ENCODE peak calls at places on chromosomes 3 and 15, in four cellular contexts. One of them, this sample, is unnamed.

GRCh38 chr3:38121451-38121831 is 15.5 kb downstream of the ACAA1 start:
- DNase-seq in A549: no peak
- DNase-seq in HepG2: no peak
- DNase-seq in WTC11: no peak
- DNase-seq in this sample: no peak

GRCh38 chr15:93159892-93160398 is 70.9 kb upstream of the RGMA start:
- DNase-seq in A549: no peak
- DNase-seq in HepG2: no peak
- DNase-seq in WTC11: no peak
- DNase-seq in this sample: no peak

GRCh38 chr15:52642386-52643361 is 36.5 kb downstream of the ATOSA start:
- DNase-seq in A549: no peak
- DNase-seq in HepG2: no peak
- DNase-seq in WTC11: no peak
- DNase-seq in this sample: no peak

GRCh38 chr3:197103766-197104165 is 74.1 kb upstream of the MELTF start:
- DNase-seq in A549: no peak
- DNase-seq in HepG2: no peak
- DNase-seq in WTC11: no peak
- DNase-seq in this sample: no peak

GRCh38 chr3:100402150-100402706 is 889 bp downstream of the LNP1 start:
- DNase-seq in A549: no peak
- DNase-seq in HepG2: no peak
- DNase-seq in WTC11: no peak
- DNase-seq in this sample: no peak

GRCh38 chr15:44647036-44647435 is 16.4 kb downstream of the SPG11 start:
- DNase-seq in A549: no peak
- DNase-seq in HepG2: no peak
- DNase-seq in WTC11: no peak
- DNase-seq in this sample: no peak

GRCh38 chr3:129230311-129231019 is 18.9 kb upstream of the COPG1 start:
- DNase-seq in A549: no peak
- DNase-seq in HepG2: peak; percentile 68
- DNase-seq in WTC11: no peak
- DNase-seq in this sample: peak; percentile 25

GRCh38 chr15:29740692-29741311 is 81.5 kb downstream of the TJP1 start:
- DNase-seq in A549: no peak
- DNase-seq in HepG2: peak; percentile 8
- DNase-seq in WTC11: no peak
- DNase-seq in this sample: no peak

GRCh38 chr3:123375014-123375940 is 73.6 kb downstream of the ADCY5 start:
- DNase-seq in A549: no peak
- DNase-seq in HepG2: no peak
- DNase-seq in WTC11: peak; percentile 46
- DNase-seq in this sample: no peak

GRCh38 chr15:38896652-38897051 is 332.0 kb upstream of the RASGRP1 start:
- DNase-seq in A549: no peak
- DNase-seq in HepG2: no peak
- DNase-seq in WTC11: no peak
- DNase-seq in this sample: no peak

GRCh38 chr3:50272911-50273688 is 4.2 kb downstream of the SEMA3B start:
- DNase-seq in A549: peak; percentile 77
- DNase-seq in HepG2: peak; percentile 64
- DNase-seq in WTC11: peak; percentile 94
- DNase-seq in this sample: peak; percentile 92

GRCh38 chr3:143881102-143881501 is 32.8 kb upstream of the SLC9A9 start:
- DNase-seq in A549: no peak
- DNase-seq in HepG2: no peak
- DNase-seq in WTC11: no peak
- DNase-seq in this sample: no peak

GRCh38 chr3:143875566-143875965 is 27.3 kb upstream of the SLC9A9 start:
- DNase-seq in A549: no peak
- DNase-seq in HepG2: no peak
- DNase-seq in WTC11: no peak
- DNase-seq in this sample: no peak
- TF ChIP-seq NR3C1 in A549: no peak
- TF ChIP-seq NR3C1 in HepG2: no peak
- TF ChIP-seq NR3C1 in WTC11: no peak
- TF ChIP-seq NR3C1 in this sample: no peak

GRCh38 chr15:78104119-78104479 is 11.7 kb downstream of the SH2D7 start:
- DNase-seq in A549: no peak
- DNase-seq in HepG2: no peak
- DNase-seq in WTC11: no peak
- DNase-seq in this sample: no peak

GRCh38 chr15:78102741-78103140 is 10.4 kb downstream of the SH2D7 start:
- DNase-seq in A549: no peak
- DNase-seq in HepG2: no peak
- DNase-seq in WTC11: no peak
- DNase-seq in this sample: no peak

GRCh38 chr15:78104566-78105500 is 12.5 kb downstream of the SH2D7 start:
- DNase-seq in A549: no peak
- DNase-seq in HepG2: no peak
- DNase-seq in WTC11: no peak
- DNase-seq in this sample: no peak

GRCh38 chr15:78102211-78102610 is 9.8 kb downstream of the SH2D7 start:
- DNase-seq in A549: no peak
- DNase-seq in HepG2: no peak
- DNase-seq in WTC11: no peak
- DNase-seq in this sample: no peak

GRCh38 chr15:78103406-78104118 is 11.2 kb downstream of the SH2D7 start:
- DNase-seq in A549: no peak
- DNase-seq in HepG2: no peak
- DNase-seq in WTC11: no peak
- DNase-seq in this sample: no peak
- TF ChIP-seq NR3C1 in A549: no peak
- TF ChIP-seq NR3C1 in HepG2: no peak
- TF ChIP-seq NR3C1 in WTC11: no peak
- TF ChIP-seq NR3C1 in this sample: no peak

DNA sequence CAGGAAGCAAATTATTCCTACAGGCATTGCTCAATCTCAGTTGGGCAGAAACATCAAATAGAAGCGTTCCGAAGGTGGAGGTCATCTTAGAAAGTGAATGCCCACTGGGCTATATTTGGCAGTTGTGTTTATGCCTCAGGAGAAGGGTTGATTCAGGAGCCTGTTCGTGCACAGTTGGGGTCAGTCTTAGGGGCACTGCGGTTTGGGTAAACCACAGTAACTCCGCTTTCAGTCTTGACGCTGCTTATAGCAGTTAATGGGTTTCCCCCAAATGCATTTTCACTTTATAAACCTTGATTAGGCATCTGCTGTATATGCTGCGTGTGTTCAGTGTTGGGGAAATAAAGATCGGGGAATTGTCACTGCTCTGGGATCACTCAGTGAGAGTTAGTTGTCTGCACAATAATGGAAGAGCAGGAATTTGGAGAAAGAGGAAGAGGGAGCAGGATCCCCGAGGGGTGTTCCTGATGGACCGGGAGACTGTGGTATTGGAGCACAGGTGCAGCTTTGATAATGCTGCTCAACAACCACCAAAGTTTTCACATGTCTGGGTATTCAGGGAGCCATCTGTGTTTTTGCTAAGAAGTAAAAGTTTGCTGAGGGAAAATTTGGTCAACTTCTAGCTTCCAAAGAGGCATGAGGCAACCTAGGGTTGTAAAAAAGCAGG is 124.3 kb upstream of the EIF1B start:
- DNase-seq in A549: no peak
- DNase-seq in HepG2: no peak
- DNase-seq in WTC11: no peak
- DNase-seq in this sample: no peak
- TF ChIP-seq NR3C1 in A549: no peak
- TF ChIP-seq NR3C1 in HepG2: no peak
- TF ChIP-seq NR3C1 in WTC11: no peak
- TF ChIP-seq NR3C1 in this sample: no peak

GRCh38 chr3:14513566-14514322 is 26.4 kb downstream of the GRIP2 start:
- DNase-seq in A549: no peak
- DNase-seq in HepG2: no peak
- DNase-seq in WTC11: no peak
- DNase-seq in this sample: no peak
- TF ChIP-seq NR3C1 in A549: no peak
- TF ChIP-seq NR3C1 in HepG2: no peak
- TF ChIP-seq NR3C1 in WTC11: no peak
- TF ChIP-seq NR3C1 in this sample: no peak

GRCh38 chr3:45955706-45956105 is 12.4 kb downstream of the CXCR6 start:
- DNase-seq in A549: no peak
- DNase-seq in HepG2: no peak
- DNase-seq in WTC11: no peak
- DNase-seq in this sample: no peak

GRCh38 chr3:45960289-45960688 is 17.0 kb downstream of the CXCR6 start:
- DNase-seq in A549: no peak
- DNase-seq in HepG2: no peak
- DNase-seq in WTC11: no peak
- DNase-seq in this sample: no peak

GRCh38 chr3:45957606-45958005 is 14.3 kb downstream of the CXCR6 start:
- DNase-seq in A549: no peak
- DNase-seq in HepG2: no peak
- DNase-seq in WTC11: no peak
- DNase-seq in this sample: no peak

GRCh38 chr3:45959201-45959600 is 15.9 kb downstream of the CXCR6 start:
- DNase-seq in A549: no peak
- DNase-seq in HepG2: no peak
- DNase-seq in WTC11: no peak
- DNase-seq in this sample: no peak

DNA sequence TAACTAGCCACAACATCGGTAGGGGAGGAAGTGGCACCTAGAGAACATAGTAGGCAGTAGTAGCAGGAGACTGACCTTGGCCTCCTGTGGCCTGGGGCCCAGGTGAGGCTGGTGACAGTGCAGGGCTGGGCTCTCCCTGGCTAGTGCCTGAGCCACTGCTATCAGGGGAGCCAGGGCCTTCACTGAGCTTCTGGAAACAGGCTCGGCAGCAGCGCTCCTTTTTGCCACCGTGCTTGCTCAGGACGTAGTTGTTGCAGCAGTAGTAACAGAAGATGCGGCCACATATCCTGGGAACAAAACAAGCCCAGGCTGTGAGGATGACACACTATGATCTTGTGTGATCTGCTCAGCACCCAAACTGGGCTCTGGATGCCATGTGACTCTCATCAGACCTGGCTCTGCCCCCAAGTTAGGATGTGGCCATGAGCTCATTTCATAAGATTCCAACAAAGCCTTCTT is 15.1 kb downstream of the CXCR6 start:
- DNase-seq in A549: no peak
- DNase-seq in HepG2: no peak
- DNase-seq in WTC11: no peak
- DNase-seq in this sample: no peak
- TF ChIP-seq NR3C1 in A549: no peak
- TF ChIP-seq NR3C1 in HepG2: no peak
- TF ChIP-seq NR3C1 in WTC11: no peak
- TF ChIP-seq NR3C1 in this sample: no peak

GRCh38 chr15:71701808-71702207 is 108.5 kb upstream of the NR2E3 start:
- DNase-seq in A549: no peak
- DNase-seq in HepG2: no peak
- DNase-seq in WTC11: no peak
- DNase-seq in this sample: no peak
- TF ChIP-seq NR3C1 in A549: no peak
- TF ChIP-seq NR3C1 in HepG2: no peak
- TF ChIP-seq NR3C1 in WTC11: no peak
- TF ChIP-seq NR3C1 in this sample: no peak